ENCODE peak calls at places on chromosome 21, in eight cellular contexts. O is aorta, Y is neuronal stem cell, T is SJSA1, L is iPS DF 6.9, F is uterus, C is adipocyte, K is GM23248. J is an unnamed sample.

GRCh38 chr21:25960423-25960822 is 210.1 kb downstream of the APP start:
- DNase-seq in O (no peak), Y (peak; percentile 11), T (no peak), L (peak; percentile 7), F (no peak), C (no peak), K (no peak), J (no peak)

GRCh38 chr21:33949516-33950424 is 34.2 kb upstream of the ATP5PO start:
- DNase-seq in O (no peak), Y (no peak), T (no peak), L (no peak), F (no peak), C (no peak), K (no peak), J (no peak)

GRCh38 chr21:38712076-38712475 is 93.7 kb upstream of the ETS2 start:
- DNase-seq in O (no peak), Y (no peak), T (no peak), L (peak; percentile 37), F (no peak), C (peak; percentile 35), K (peak; percentile 63), J (no peak)

GRCh38 chr21:27112186-27112585 is 145.3 kb upstream of the ADAMTS5 start:
- DNase-seq in O (no peak), Y (no peak), T (no peak), L (no peak), F (no peak), C (no peak), K (peak; percentile 2), J (no peak)

GRCh38 chr21:45076245-45076661 is 1.9 kb downstream of the ADARB1 start:
- DNase-seq in O (no peak), Y (no peak), T (no peak), L (no peak), F (no peak), C (peak; percentile 15), K (peak; percentile 70), J (no peak)

GRCh38 chr21:35969281-35969680 is 91.0 kb downstream of the SETD4 start:
- DNase-seq in O (no peak), Y (no peak), T (no peak), L (no peak), F (no peak), C (no peak), K (no peak), J (no peak)

GRCh38 chr21:44507673-44508425 is 32.1 kb downstream of the KRTAP10-1 start:
- DNase-seq in O (no peak), Y (no peak), T (no peak), L (no peak), F (no peak), C (no peak), K (no peak), J (no peak)

GRCh38 chr21:39881661-39882060 is 14.4 kb downstream of the PCP4 start:
- DNase-seq in O (no peak), Y (no peak), T (no peak), L (no peak), F (no peak), C (no peak), K (no peak), J (no peak)

GRCh38 chr21:45139473-45139872 is 65.1 kb downstream of the ADARB1 start:
- DNase-seq in O (peak; percentile 42), Y (no peak), T (no peak), L (no peak), F (no peak), C (no peak), K (no peak), J (peak; percentile 46)

GRCh38 chr21:44522753-44523204 is 17.2 kb downstream of the KRTAP10-1 start:
- DNase-seq in O (no peak), Y (no peak), T (no peak), L (no peak), F (no peak), C (no peak), K (no peak), J (no peak)

GRCh38 chr21:46413365-46413696 is 45.4 kb upstream of the DIP2A start:
- DNase-seq in O (no peak), Y (no peak), T (no peak), L (no peak), F (no peak), C (no peak), K (no peak), J (no peak)

GRCh38 chr21:31991356-31992331 is 118.8 kb downstream of the HUNK start:
- DNase-seq in O (no peak), Y (no peak), T (no peak), L (peak; percentile 13), F (no peak), C (no peak), K (no peak), J (peak; percentile 50)
- H3K9me3 ChIP-seq in O (no peaks in the 10 kb centered on the region), Y (peaks cover 3% of the 10 kb centered on the region), T (no peaks in the 10 kb centered on the region), L (no peaks in the 10 kb centered on the region), F (no peaks in the 10 kb centered on the region), C (no peaks in the 10 kb centered on the region), K (no peaks in the 10 kb centered on the region), J (no peaks in the 10 kb centered on the region)

GRCh38 chr21:37373539-37373938 is 7.0 kb downstream of the DYRK1A start:
- DNase-seq in O (no peak), Y (no peak), T (no peak), L (no peak), F (no peak), C (no peak), K (no peak), J (no peak)
- H3K4me1 ChIP-seq in O (peaks cover 4% of the 10 kb centered on the region), Y (peaks cover 11% of the 10 kb centered on the region), T (peaks cover 54% of the 10 kb centered on the region), L (no peaks in the 10 kb centered on the region), F (peaks cover 8% of the 10 kb centered on the region), C (peaks cover 34% of the 10 kb centered on the region), K (peaks cover 58% of the 10 kb centered on the region), J (peaks cover 70% of the 10 kb centered on the region)

GRCh38 chr21:23811802-23812201 is 1795.5 kb downstream of the MRPL39 start:
- DNase-seq in O (no peak), Y (no peak), T (no peak), L (no peak), F (no peak), C (no peak), K (no peak), J (no peak)
- H3K9me3 ChIP-seq in O (no peaks in the 10 kb centered on the region), Y (no peaks in the 10 kb centered on the region), T (no peaks in the 10 kb centered on the region), L (peaks cover 5% of the 10 kb centered on the region), F (no peaks in the 10 kb centered on the region), C (no peaks in the 10 kb centered on the region), K (no peaks in the 10 kb centered on the region), J (no peaks in the 10 kb centered on the region)

DNA sequence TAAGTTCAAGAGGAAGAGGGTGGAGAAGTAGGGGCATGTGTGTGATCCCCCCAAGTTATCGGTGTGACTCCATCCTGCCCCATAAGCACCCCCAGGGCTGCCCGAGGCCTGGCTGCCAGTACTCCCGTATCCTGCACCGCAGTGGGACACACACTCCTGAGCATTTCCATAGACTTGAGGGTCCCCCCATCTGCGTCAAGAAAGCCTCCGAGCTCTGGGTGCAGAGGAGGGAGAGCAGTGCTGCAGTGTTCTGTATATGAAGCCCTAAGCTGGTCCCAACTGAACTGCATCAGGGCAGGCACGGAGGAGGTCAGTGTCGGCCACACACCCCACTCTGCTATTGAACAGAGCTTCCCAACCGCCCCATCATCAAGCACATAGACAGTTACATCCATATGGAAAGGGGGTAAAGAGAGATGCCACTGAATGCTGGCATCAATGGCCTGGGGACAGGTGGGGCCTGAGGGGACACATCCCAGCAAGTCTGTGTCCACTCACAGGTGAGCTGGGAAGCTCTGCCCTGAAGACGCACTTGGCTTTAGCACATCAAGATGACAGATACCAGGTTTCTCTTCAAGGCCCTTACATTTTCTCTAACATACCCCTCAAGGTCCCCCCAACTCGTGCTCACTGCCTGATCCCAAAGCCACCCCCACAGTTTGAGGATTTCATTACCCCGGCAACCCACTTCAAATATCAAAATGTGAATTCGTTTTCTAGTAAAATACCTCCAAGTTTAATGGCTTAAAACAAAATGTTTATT is 64.3 kb downstream of the EVA1C start:
- DNase-seq in O (no peak), Y (no peak), T (no peak), L (no peak), F (no peak), C (no peak), K (no peak), J (no peak)
- H3K4me1 ChIP-seq in O (no peaks in the 10 kb centered on the region), Y (peaks cover 8% of the 10 kb centered on the region), T (peaks cover 58% of the 10 kb centered on the region), L (peaks cover under 1% of the 10 kb centered on the region), F (no peaks in the 10 kb centered on the region), C (peaks cover 15% of the 10 kb centered on the region), K (peaks cover 15% of the 10 kb centered on the region), J (peaks cover 25% of the 10 kb centered on the region)